ENCODE peak calls at places on chromosomes 13 and 19, in seven cellular contexts. M is HepG2, W is K562, G is SK-N-SH, F is HCT116, L is GM12878, A is H1. Z is an unnamed sample.

GRCh38 chr13:105814219-105814901 is 721.1 kb downstream of the EFNB2 start:
- DNase-seq in G (no peak), W (no peak), F (peak; percentile 12), M (no peak), A (no peak), L (no peak), Z (no peak)

GRCh38 chr13:42699922-42700321 is 81.5 kb upstream of the FAM216B start:
- DNase-seq in L (no peak), G (no peak), W (no peak), M (no peak), F (no peak), A (no peak), Z (no peak)

GRCh38 chr19:10699650-10700335 is 1.4 kb upstream of the QTRT1 start:
- DNase-seq in G (peak; percentile 55), L (peak; percentile 35), W (peak; percentile 52), A (peak; percentile 77), M (peak; percentile 35), F (peak; percentile 48), Z (no peak)

GRCh38 chr13:93505104-93505952 is 278.7 kb downstream of the GPC6 start:
- DNase-seq in A (no peak), F (no peak), L (no peak), M (peak; percentile 57), W (no peak), G (no peak), Z (no peak)

GRCh38 chr13:59734393-59734792 is 429.3 kb downstream of the DIAPH3 start:
- DNase-seq in A (no peak), F (no peak), G (no peak), M (no peak), L (peak; percentile 93), W (no peak), Z (no peak)

GRCh38 chr19:2731181-2732117 is 8.4 kb downstream of the SLC39A3 start:
- DNase-seq in A (no peak), G (peak; percentile 34), L (no peak), W (no peak), F (no peak), M (no peak), Z (no peak)

GRCh38 chr19:1232231-1232637 is 5.6 kb downstream of the CBARP start:
- DNase-seq in G (no peak), L (no peak), A (no peak), F (no peak), W (no peak), M (no peak), Z (no peak)

GRCh38 chr13:23992722-23993438 is 95.6 kb upstream of the C1QTNF9B start:
- DNase-seq in G (no peak), M (no peak), A (no peak), F (no peak), W (no peak), L (no peak), Z (no peak)

GRCh38 chr13:30376426-30377311 is 45.6 kb upstream of the UBE2L5 start:
- DNase-seq in A (no peak), G (no peak), F (no peak), L (peak; percentile 49), W (no peak), M (no peak), Z (no peak)

GRCh38 chr19:30387311-30388115 is 15.3 kb downstream of the ZNF536 start:
- DNase-seq in W (no peak), M (no peak), F (no peak), L (no peak), G (peak; percentile 78), A (peak; percentile 28), Z (no peak)

GRCh38 chr13:111337741-111338140 is 17.3 kb downstream of the TEX29 start:
- DNase-seq in G (no peak), M (no peak), L (no peak), W (no peak), A (no peak), F (no peak), Z (no peak)

GRCh38 chr13:24127116-24127631 is 33.3 kb upstream of the SPATA13 start:
- DNase-seq in G (no peak), M (no peak), L (peak; percentile 16), A (no peak), F (no peak), W (no peak), Z (no peak)

GRCh38 chr13:48072304-48072703 is 22.6 kb downstream of the MED4 start:
- DNase-seq in M (no peak), G (no peak), L (no peak), W (no peak), A (no peak), F (no peak), Z (no peak)

GRCh38 chr19:45917421-45918091 is 3.0 kb upstream of the NANOS2 start:
- DNase-seq in A (no peak), W (no peak), L (no peak), G (no peak), F (no peak), M (no peak), Z (no peak)
- TF ChIP-seq YY1 in A (no peak), W (no peak), L (no peak), G (no peak), F (no peak), M (no peak), Z (no peak)

DNA sequence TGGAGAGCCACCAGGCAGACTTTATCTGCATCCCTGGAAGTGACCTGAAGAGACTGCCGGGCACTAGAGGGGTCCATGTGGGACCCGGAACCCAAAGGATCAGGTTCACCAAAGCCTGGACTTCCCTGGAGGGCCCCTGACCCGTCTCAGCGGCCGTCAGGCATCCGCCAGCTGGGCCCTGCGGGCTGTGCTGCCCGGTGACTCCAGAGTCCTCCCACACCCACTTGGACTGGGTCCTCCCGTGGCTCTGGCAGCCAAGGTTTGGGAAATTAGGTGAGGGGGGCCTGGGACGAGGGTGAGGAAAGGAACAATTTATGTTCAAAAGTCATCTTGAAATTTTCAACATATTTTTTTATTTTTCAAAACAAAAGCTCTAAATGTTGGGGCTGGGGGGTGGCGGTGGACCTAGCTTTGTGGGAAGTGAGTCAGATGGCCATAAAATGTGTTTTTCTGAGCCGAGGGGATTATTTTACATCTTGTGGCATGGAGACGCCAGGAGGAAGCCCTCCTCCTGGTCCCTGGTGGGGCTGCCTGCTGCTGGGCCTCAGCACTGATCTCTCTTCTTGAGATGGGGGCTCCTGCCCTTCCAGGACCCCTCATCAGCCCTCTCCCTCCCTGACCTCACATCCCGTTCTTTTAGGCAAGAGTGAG is 20.2 kb downstream of the CEBPA start:
- DNase-seq in L (no peak), W (no peak), M (no peak), A (no peak), F (no peak), G (no peak), Z (no peak)
- H3K4me1 ChIP-seq in L (peaks cover 18% of the 10 kb centered on the region), W (peaks cover 26% of the 10 kb centered on the region), M (peaks cover 78% of the 10 kb centered on the region), A (no peaks in the 10 kb centered on the region), F (peaks cover 11% of the 10 kb centered on the region), G (no peaks in the 10 kb centered on the region), Z (peaks cover 18% of the 10 kb centered on the region)

DNA sequence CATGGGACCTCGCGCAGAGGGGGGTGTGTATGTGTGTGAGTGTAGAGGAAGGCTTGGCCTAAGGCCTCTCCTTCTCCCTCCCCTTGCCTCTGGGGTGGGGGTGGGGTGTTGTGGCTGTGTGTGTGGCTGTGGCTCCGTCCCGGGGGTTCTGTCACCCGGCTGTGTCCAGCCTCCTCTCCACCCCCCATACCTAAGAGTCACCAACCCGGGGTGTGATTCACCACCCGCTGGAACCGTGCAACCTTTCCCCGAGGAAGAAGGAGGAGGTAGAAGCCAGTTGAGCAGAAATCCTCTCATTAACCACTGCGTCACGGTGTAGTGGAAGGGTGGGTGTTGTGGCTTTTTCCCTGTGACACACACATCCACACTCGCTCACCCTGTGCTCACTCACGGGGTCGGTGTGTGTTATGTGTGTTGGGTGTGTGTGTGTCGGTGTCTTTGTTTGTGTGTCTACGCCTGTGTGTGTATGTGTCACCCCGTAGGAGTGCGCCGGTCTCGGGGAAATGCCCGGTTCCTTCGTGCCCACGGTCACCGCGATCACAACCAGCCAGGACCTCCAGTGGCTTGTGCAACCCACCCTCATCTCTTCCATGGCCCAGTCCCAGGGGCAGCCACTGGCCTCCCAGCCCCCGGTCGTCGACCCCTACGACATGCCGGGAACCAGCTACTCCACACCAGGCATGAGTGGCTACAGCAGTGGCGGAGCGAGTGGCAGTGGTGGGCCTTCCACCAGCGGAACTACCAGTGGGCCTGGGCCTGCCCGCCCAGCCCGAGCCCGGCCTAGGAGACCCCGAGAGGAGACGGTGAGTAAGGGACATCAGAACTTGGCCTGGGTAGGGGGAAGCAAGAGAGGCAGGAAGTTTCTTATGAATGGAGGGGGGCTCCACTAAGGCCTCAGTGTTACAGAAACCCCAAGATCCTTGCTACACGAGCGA is 2.6 kb downstream of the FOSB start:
- DNase-seq in L (no peak), G (no peak), W (peak; percentile 59), F (no peak), M (no peak), A (no peak), Z (no peak)
- H3K4me3 ChIP-seq in L (peak overlapping the region; percentile 74), G (peak overlapping the region; percentile 84), W (peak overlapping the region; percentile 88), F (peak overlapping the region; percentile 97), M (peak overlapping the region; percentile 91), A (peak overlapping the region; percentile 95), Z (peak overlapping the region; percentile 62)

GRCh38 chr19:5936308-5936980 is 22.4 kb downstream of the CAPS start:
- DNase-seq in F (no peak), G (no peak), M (no peak), W (no peak), A (no peak), L (no peak), Z (no peak)

GRCh38 chr19:5933391-5933998 is 19.4 kb downstream of the CAPS start:
- DNase-seq in W (no peak), L (no peak), F (no peak), G (no peak), M (no peak), A (no peak), Z (no peak)

GRCh38 chr19:5934002-5934401 is 19.9 kb downstream of the CAPS start:
- DNase-seq in A (no peak), W (no peak), L (no peak), M (no peak), G (peak; percentile 57), F (no peak), Z (no peak)

GRCh38 chr19:5935473-5936307 is 21.6 kb downstream of the CAPS start:
- DNase-seq in G (peak; percentile 74), M (no peak), L (no peak), W (no peak), F (no peak), A (no peak), Z (no peak)

DNA sequence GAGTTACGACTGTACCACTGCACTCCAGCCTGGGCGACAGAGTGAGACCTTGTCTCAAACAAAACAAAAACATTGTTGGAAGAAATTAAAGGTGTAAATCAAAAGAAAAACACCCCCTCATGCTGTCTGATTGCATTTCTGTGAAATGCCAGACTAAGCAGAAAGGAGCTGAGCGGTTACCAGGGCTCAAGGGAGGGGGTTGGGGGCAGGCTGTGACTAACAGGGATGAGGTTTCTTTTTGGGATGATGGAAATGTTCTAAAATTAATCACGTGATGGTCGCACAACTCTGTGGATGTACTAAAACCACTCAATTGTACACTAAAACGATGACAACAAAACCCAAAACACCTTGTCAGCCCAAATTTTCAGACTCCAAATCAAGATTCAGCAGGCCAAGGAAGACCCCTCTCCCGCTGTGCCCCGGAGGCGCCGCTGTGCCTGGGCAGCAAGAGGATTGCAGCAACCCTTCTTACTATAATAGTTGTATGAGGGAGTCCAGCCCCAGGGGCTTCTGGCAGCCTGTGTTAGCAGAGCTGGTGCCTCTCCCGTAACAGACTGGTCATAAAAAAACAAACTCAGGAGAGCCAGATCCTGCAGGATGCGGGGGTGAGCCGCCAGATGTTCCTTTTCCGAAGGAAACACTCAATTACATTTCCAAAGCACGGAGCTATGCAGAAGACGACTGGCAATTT is 20.9 kb downstream of the CAPS start:
- DNase-seq in F (no peak), M (no peak), G (peak; percentile 91), L (no peak), A (no peak), W (no peak), Z (no peak)
- TF ChIP-seq YY1 in F (no peak), M (no peak), G (no peak), L (no peak), A (no peak), W (no peak), Z (no peak)

GRCh38 chr13:98480915-98481510 is 95.9 kb downstream of the STK24 start:
- DNase-seq in F (no peak), W (peak; percentile 68), L (no peak), G (peak; percentile 49), A (no peak), M (no peak), Z (no peak)
- H3K4me1 ChIP-seq in F (peaks cover 89% of the 10 kb centered on the region), W (peaks cover 50% of the 10 kb centered on the region), L (peaks cover 77% of the 10 kb centered on the region), G (peaks cover 35% of the 10 kb centered on the region), A (peaks cover 37% of the 10 kb centered on the region), M (peaks cover 92% of the 10 kb centered on the region), Z (peaks cover 26% of the 10 kb centered on the region)